ENCODE peak calls at places on chromosome 22, in four cellular contexts. Y is endodermal cell, H is neuronal stem cell, C is PC-9. P is an unnamed sample. For H3K9me3 and H3K4me1, the result is how much of the 10 kb centered on the place peaks cover.

GRCh38 chr22:17742528-17742902 is 31.8 kb downstream of the BID start:
- DNase-seq in H (peak), Y (peak), C (peak), P (peak)

GRCh38 chr22:39240841-39241631 is 3.7 kb downstream of the PDGFB start:
- DNase-seq in H (no peak), Y (no peak), C (peak), P (peak)

GRCh38 chr22:45211435-45211834 is 29.3 kb downstream of the KIAA0930 start:
- DNase-seq in Y (no peak), H (no peak), C (peak), P (no peak)

GRCh38 chr22:30970356-30970746 is 1.3 kb downstream of the TUG1 start:
- DNase-seq in Y (no peak), H (no peak), C (no peak), P (no peak)

GRCh38 chr22:36734171-36735058 is 30.9 kb upstream of the CACNG2 start:
- DNase-seq in Y (peak), C (no peak), H (no peak), P (no peak)

GRCh38 chr22:19610518-19611253 is 86.5 kb upstream of the CLDN5 start:
- DNase-seq in H (no peak), C (no peak), Y (peak), P (no peak)

GRCh38 chr22:38802671-38803121 is 8.8 kb upstream of the DNAL4 start:
- DNase-seq in Y (peak), H (no peak), C (peak), P (no peak)

GRCh38 chr22:39306456-39307361 is 12.7 kb downstream of the RPL3 start:
- DNase-seq in C (no peak), Y (peak), H (no peak), P (peak)

GRCh38 chr22:49697047-49697446 is 130.6 kb downstream of the BRD1 start:
- DNase-seq in Y (no peak), H (no peak), C (no peak), P (no peak)
- H3K9me3 ChIP-seq in Y (under half), H (under half), C (under half), P (under half)

GRCh38 chr22:40728731-40729189 is 49.5 kb downstream of the MCHR1 start:
- DNase-seq in H (no peak), C (no peak), Y (no peak), P (no peak)
- H3K4me1 ChIP-seq in H (under half), C (under half), Y (under half), P (under half)

GRCh38 chr22:49153921-49154320 is 673.8 kb downstream of the BRD1 start:
- DNase-seq in Y (no peak), C (no peak), H (no peak), P (no peak)
- H3K9me3 ChIP-seq in Y (under half), C (under half), H (under half), P (under half)

DNA sequence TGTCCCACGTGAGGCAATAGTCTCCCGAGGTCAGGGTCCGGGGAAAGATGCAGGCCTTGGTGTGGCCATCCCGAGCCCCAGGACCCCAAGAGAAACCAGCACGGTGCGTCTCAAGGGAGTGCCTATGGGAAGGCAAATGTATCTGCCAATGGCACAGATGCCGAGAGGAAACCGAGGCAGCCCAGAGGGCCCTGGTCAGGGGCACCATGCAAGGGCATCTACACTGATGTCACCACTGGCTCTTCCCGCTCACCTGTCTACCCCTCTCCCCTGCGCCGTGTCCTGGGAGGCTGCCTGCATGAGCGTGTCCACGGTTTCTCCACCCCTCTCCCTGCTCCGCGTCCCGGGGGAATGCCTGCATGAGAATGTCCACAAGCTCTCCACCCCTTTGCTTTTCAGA is 1318.8 kb downstream of the TBC1D22A start:
- DNase-seq in H (no peak), Y (no peak), C (no peak), P (no peak)
- H3K4me1 ChIP-seq in H (under half), Y (under half), C (under half), P (under half)

GRCh38 chr22:37762389-37762836 is 45.3 kb upstream of the GCAT start:
- DNase-seq in H (no peak), C (peak), Y (no peak), P (no peak)
- H3K9me3 ChIP-seq in H (under half), C (under half), Y (under half), P (under half)

GRCh38 chr22:23223566-23224317 is 43.4 kb downstream of the BCR start:
- DNase-seq in Y (no peak), H (no peak), C (no peak), P (peak)
- H3K4me1 ChIP-seq in Y (under half), H (under half), C (half or more), P (under half)

GRCh38 chr22:11627798-11628650 is 3900.0 kb upstream of the OR11H1 start:
- DNase-seq in H (no peak), C (no peak), Y (no peak), P (no peak)
- H3K9me3 ChIP-seq in H (under half), C (under half), Y (half or more), P (under half)

GRCh38 chr22:16608931-16609330 is 16.3 kb upstream of the CCT8L2 start:
- DNase-seq in C (no peak), Y (no peak), H (no peak), P (no peak)

GRCh38 chr22:16609548-16610261 is 17.1 kb upstream of the CCT8L2 start:
- DNase-seq in H (no peak), C (no peak), Y (no peak), P (no peak)
- H3K4me1 ChIP-seq in H (under half), C (under half), Y (under half), P (under half)

DNA sequence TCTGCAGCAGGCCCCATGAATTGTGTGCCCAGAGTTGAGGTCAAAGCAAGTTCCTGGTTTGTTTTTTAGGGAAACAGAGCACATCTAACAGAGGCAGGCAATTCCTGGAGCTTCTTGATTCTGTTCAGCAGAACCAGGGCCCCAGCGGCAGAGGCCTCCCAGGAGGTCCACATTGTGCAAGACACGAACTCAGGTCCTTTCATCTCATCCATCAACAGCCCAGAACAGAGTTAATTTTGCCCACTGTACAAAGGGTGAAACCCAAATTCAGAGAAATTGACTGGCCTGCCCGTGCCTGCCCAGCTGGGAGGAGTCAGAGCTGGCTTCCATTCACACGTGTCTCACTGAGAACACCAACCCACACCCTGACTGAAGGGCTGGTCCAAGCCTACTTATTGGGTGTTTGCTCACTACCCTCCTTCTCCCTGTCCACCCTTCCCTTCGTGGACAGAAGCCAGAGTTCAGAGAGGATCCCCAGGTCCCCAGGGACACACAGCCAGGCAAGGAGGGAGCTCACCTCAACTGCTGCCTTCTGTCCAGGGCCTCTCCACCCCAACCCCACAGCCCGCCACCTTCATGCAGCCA is 607.1 kb downstream of the TBC1D22A start:
- DNase-seq in H (no peak), C (no peak), Y (peak), P (no peak)
- H3K9me3 ChIP-seq in H (under half), C (under half), Y (half or more), P (under half)

DNA sequence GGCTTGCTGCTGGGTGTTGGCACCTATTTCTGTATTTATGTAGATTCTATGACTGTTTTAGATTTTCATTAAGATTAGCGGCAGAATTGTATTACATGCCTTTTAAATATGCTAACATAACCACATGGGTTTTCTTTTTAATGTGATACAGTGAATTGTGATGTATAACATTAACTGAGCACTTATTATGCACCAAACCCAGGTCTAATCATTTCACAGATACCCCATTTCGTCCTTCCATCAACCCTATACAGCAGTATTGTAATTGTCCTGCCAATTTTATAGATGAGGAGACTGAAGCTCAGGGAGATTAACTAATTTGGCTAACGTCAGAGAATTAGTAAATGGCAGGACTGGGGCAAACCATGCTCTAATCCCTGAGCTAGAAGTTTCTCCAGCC is 38.4 kb downstream of the PACSIN2 start:
- DNase-seq in C (no peak), H (no peak), Y (no peak), P (no peak)
- H3K4me1 ChIP-seq in C (under half), H (under half), Y (under half), P (under half)

P was measured in BE2C.